ENCODE peak calls at places on chromosomes 5 and 9, in eight cellular contexts. L is HCT116, B is neuronal stem cell, V is Karpas-422, I is PC-9, G is astrocyte, M is GM23248, X is IMR-90. E is an unnamed sample.
A peak's percentile ranks its signal among the peaks of the same experiment; 100 is the strongest.

GRCh38 chr9:114002986-114003740 is 74.9 kb downstream of the AMBP start:
- DNase-seq in L (no peak), B (no peak), V (no peak), I (no peak), G (peak; percentile 34), M (no peak), X (no peak), E (peak; percentile 38)

GRCh38 chr9:77898864-77899263 is 132.7 kb downstream of the GNAQ start:
- DNase-seq in L (no peak), B (no peak), V (no peak), I (no peak), G (no peak), M (no peak), X (no peak), E (no peak)

GRCh38 chr5:147968855-147969254 is 62.5 kb upstream of the C5orf46 start:
- DNase-seq in L (no peak), B (no peak), V (no peak), I (no peak), G (peak; percentile 42), M (no peak), X (no peak), E (peak; percentile 42)

GRCh38 chr5:154284433-154284832 is 93.9 kb downstream of the GALNT10 start:
- DNase-seq in L (no peak), B (no peak), V (no peak), I (no peak), G (no peak), M (no peak), X (no peak), E (no peak)

GRCh38 chr9:95874303-95874988 is 1.0 kb upstream of the ERCC6L2 start:
- DNase-seq in L (no peak), B (peak; percentile 1), V (no peak), I (peak; percentile 11), G (peak; percentile 10), M (peak; percentile 39), X (peak; percentile 7), E (peak; percentile 27)

GRCh38 chr9:37700131-37700530 is 49.4 kb downstream of the FRMPD1 start:
- DNase-seq in L (no peak), B (no peak), V (no peak), I (no peak), G (no peak), M (no peak), X (no peak), E (no peak)

GRCh38 chr5:58318468-58318867 is 141.4 kb downstream of the PLK2 start:
- DNase-seq in L (no peak), B (no peak), V (no peak), I (no peak), G (peak; percentile 91), M (peak; percentile 58), X (peak; percentile 70), E (no peak)

GRCh38 chr9:72473474-72474241 is 47.8 kb upstream of the TMC1 start:
- DNase-seq in L (no peak), B (no peak), V (no peak), I (no peak), G (peak; percentile 70), M (peak; percentile 67), X (peak; percentile 91), E (peak; percentile 76)

GRCh38 chr9:129359871-129360536 is 181.9 kb upstream of the IER5L start:
- DNase-seq in L (no peak), B (no peak), V (no peak), I (no peak), G (no peak), M (no peak), X (no peak), E (no peak)

GRCh38 chr5:149865746-149866145 is 78.8 kb downstream of the PDE6A start:
- DNase-seq in L (no peak), B (no peak), V (no peak), I (no peak), G (no peak), M (no peak), X (no peak), E (no peak)

GRCh38 chr5:29001666-29002065 is 1963.3 kb upstream of the CDH9 start:
- DNase-seq in L (no peak), B (no peak), V (no peak), I (no peak), G (no peak), M (no peak), X (no peak), E (no peak)

DNA sequence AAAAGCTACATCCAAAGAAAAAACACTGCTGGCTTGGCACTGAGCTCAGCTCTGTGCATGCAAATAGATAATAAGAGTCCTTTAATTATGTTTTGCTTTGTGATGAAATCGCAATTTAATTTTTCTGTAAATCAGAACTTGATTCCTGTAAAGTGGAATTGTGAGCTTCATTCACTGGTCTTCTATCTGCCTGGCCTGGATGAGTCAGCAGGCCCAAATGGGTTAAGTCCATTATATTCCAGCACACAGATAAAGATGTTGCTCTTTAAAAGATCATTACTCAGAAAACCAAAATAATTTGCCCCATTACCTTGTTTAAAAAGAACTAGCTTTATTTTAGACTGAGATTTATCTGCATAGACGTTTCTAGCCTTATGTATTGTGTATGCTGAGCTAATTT is 90.4 kb downstream of the CARTPT start:
- DNase-seq in L (no peak), B (no peak), V (no peak), I (no peak), G (peak; percentile 38), M (no peak), X (no peak), E (no peak)
- H3K4me2 ChIP-seq in L (no peak overlapping the region), B (no peak overlapping the region), V (no peak overlapping the region), I (no peak overlapping the region), G (no peak overlapping the region), M (no peak overlapping the region), X (no peak overlapping the region), E (no peak overlapping the region)

DNA sequence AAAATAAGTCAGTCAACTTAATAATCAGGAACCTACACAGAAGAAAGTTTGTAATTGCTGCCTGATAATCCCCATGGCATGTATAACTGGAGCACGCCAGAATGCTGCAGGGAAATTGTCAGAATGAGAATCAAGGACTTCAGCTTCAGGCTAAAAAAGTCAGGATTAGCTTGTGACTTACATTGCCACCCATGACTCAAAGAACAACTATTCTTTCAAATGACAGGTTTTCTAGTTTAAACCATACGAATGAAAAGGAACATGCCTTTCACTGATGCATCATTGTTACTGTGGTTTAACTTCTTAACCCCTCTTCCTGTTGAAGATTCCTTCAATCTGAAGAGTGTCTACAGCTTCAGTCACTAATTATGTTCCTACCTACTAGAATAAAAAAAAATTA is 112.4 kb downstream of the ISL1 start:
- DNase-seq in L (no peak), B (peak; percentile 6), V (no peak), I (peak; percentile 29), G (peak; percentile 78), M (peak; percentile 19), X (peak; percentile 6), E (peak; percentile 80)
- H2AFZ ChIP-seq in L (no peak overlapping the region), B (no peak overlapping the region), V (no peak overlapping the region), I (no peak overlapping the region), G (no peak overlapping the region), M (no peak overlapping the region), X (no peak overlapping the region), E (no peak overlapping the region)

GRCh38 chr5:143117821-143118220 is 285.7 kb downstream of the NR3C1 start:
- DNase-seq in L (no peak), B (no peak), V (no peak), I (no peak), G (no peak), M (no peak), X (no peak), E (no peak)
- H3K4me2 ChIP-seq in L (no peak overlapping the region), B (no peak overlapping the region), V (peak overlapping the region; percentile 46), I (no peak overlapping the region), G (no peak overlapping the region), M (no peak overlapping the region), X (no peak overlapping the region), E (no peak overlapping the region)

GRCh38 chr9:85971731-85972130 is 30.8 kb downstream of the NAA35 start:
- DNase-seq in L (no peak), B (no peak), V (no peak), I (no peak), G (no peak), M (peak; percentile 13), X (peak; percentile 10), E (no peak)
- H2AFZ ChIP-seq in L (no peak overlapping the region), B (no peak overlapping the region), V (no peak overlapping the region), I (no peak overlapping the region), G (no peak overlapping the region), M (no peak overlapping the region), X (no peak overlapping the region), E (no peak overlapping the region)

DNA sequence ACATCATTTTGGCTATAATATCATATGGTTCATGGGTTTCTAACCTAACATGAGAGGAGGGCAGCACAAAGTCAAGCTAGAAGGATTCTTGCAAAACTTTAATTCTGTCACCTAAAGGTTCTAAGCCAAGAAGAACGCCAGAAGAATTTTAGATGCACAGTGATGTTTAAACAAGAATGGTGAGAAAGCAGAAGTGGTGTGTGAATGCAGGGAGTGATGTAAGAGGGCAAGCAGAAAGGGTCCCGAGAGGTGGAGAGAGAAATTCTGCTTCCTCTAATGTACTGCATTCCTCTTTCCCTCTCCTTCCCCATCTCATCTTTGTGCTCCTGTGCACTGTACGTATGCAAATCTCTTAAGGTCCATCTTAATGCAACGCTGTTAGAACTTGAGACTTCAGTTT is 2.1 kb upstream of the TRMO start:
- DNase-seq in L (no peak), B (no peak), V (peak; percentile 76), I (no peak), G (no peak), M (no peak), X (no peak), E (no peak)
- H3K4me2 ChIP-seq in L (peak overlapping the region; percentile 83), B (no peak overlapping the region), V (peak overlapping the region; percentile 97), I (peak overlapping the region; percentile 91), G (no peak overlapping the region), M (no peak overlapping the region), X (no peak overlapping the region), E (no peak overlapping the region)

GRCh38 chr5:158677490-158677838 is 422.3 kb downstream of the EBF1 start:
- DNase-seq in L (no peak), B (no peak), V (no peak), I (no peak), G (no peak), M (no peak), X (no peak), E (no peak)
- H2AFZ ChIP-seq in L (no peak overlapping the region), B (peak overlapping the region; percentile 73), V (no peak overlapping the region), I (no peak overlapping the region), G (no peak overlapping the region), M (no peak overlapping the region), X (no peak overlapping the region), E (no peak overlapping the region)

GRCh38 chr5:81590498-81591384 is 160.2 kb downstream of the SSBP2 start:
- DNase-seq in L (no peak), B (peak; percentile 5), V (no peak), I (no peak), G (peak; percentile 38), M (no peak), X (peak; percentile 10), E (no peak)
- H3K4me2 ChIP-seq in L (no peak overlapping the region), B (no peak overlapping the region), V (peak overlapping the region; percentile 8), I (no peak overlapping the region), G (no peak overlapping the region), M (no peak overlapping the region), X (no peak overlapping the region), E (no peak overlapping the region)

DNA sequence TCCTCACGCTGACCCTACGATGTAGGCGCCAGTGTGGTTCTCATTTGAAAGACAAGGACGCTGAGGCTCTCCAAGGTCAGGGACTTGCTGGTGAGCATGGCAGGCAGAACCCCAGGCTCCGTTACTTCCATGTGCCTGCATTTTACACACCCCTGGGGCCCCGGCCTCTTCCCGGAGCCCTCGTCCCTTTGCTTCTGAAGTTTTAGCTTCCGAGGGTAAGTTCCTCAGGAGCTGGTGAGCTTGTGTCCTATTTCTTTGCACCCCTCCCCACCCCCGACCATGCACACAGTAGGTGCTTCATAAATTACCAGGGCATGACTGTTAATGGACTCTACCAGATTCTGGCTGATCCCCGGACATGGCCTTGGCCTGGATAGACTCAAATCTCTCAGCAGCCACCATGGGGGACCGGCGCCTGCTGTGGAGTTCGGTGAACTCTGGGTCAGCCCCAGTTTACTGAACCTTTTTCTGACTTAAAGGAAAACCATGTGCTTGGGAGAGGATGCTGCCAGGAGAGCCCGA is 59.3 kb upstream of the RNU6ATAC start:
- DNase-seq in L (no peak), B (no peak), V (no peak), I (no peak), G (no peak), M (no peak), X (no peak), E (no peak)
- H2AFZ ChIP-seq in L (no peak overlapping the region), B (no peak overlapping the region), V (no peak overlapping the region), I (no peak overlapping the region), G (no peak overlapping the region), M (no peak overlapping the region), X (no peak overlapping the region), E (no peak overlapping the region)

E was measured in fibroblast of lung.